ENCODE peak calls at places on chromosomes 4 and X, in eight cellular contexts. T is H9; I is activated CD8-positive, alpha-beta memory T cell treated with anti-CD3 and anti-CD28 coated beads, Interleukin-2, amount 50 U/mL, for 4 hours; Y is GOT3; D is neural crest cell; L is hypothalamus; N is heart right ventricle; B is GM04504. M is an unnamed sample.

GRCh38 chr4:104795264-104795934 is 300.7 kb upstream of the CXXC4 start:
- DNase-seq in Y (no peak), L (no peak), D (no peak), N (no peak), T (no peak), B (no peak), I (no peak), M (no peak)

GRCh38 chrX:77785400-77785745 is 643 bp downstream of the ATRX start:
- DNase-seq in L (peak), N (no peak), B (no peak), T (peak), I (no peak), Y (no peak), D (peak), M (no peak)

GRCh38 chr4:92791876-92792490 is 488.2 kb downstream of the GRID2 start:
- DNase-seq in I (no peak), B (no peak), L (no peak), D (no peak), T (no peak), N (no peak), Y (no peak), M (no peak)

GRCh38 chr4:86223472-86223871 is 136.4 kb downstream of the MAPK10 start:
- DNase-seq in Y (no peak), T (peak), I (no peak), B (no peak), D (no peak), N (no peak), L (no peak), M (no peak)

GRCh38 chr4:168587326-168588125 is 90.7 kb downstream of the PALLD start:
- DNase-seq in N (peak), B (no peak), I (no peak), L (no peak), T (no peak), D (no peak), Y (no peak), M (no peak)

GRCh38 chr4:161364681-161365080 is 799.1 kb downstream of the FSTL5 start:
- DNase-seq in B (no peak), I (no peak), L (no peak), D (no peak), N (no peak), T (no peak), Y (no peak), M (no peak)

GRCh38 chrX:85084770-85085393 is 81.2 kb downstream of the APOOL start:
- DNase-seq in Y (no peak), I (no peak), L (no peak), N (no peak), D (peak), B (peak), T (no peak), M (no peak)

GRCh38 chrX:153995504-153995903 is 22.9 kb downstream of the TMEM187 start:
- DNase-seq in B (no peak), N (no peak), T (no peak), Y (no peak), D (no peak), L (no peak), I (no peak), M (no peak)

GRCh38 chr4:48341776-48342558 is 638 bp downstream of the SLAIN2 start:
- DNase-seq in L (peak), B (no peak), I (peak), T (peak), D (peak), N (peak), Y (no peak), M (peak)

GRCh38 chrX:118495958-118496762 is 545 bp downstream of the DOCK11 start:
- DNase-seq in B (no peak), L (no peak), D (peak), Y (no peak), T (peak), I (peak), N (peak), M (no peak)

GRCh38 chr4:182339246-182339645 is 96.0 kb downstream of the TENM3 start:
- DNase-seq in N (no peak), I (no peak), L (no peak), D (no peak), B (no peak), Y (no peak), T (peak), M (no peak)

GRCh38 chr4:2936773-2937145 is 26.4 kb downstream of the NOP14 start:
- DNase-seq in D (no peak), T (no peak), I (peak), Y (peak), L (no peak), B (no peak), N (no peak), M (peak)

GRCh38 chr4:171130126-171130801 is 682.9 kb upstream of the GALNTL6 start:
- DNase-seq in N (no peak), I (no peak), D (no peak), B (no peak), L (no peak), T (no peak), Y (no peak), M (no peak)

GRCh38 chr4:23373269-23373668 is 516.6 kb downstream of the PPARGC1A start:
- DNase-seq in I (no peak), L (no peak), T (no peak), Y (no peak), N (no peak), D (no peak), B (no peak), M (no peak)

GRCh38 chr4:128558896-128559669 is 250.4 kb upstream of the JADE1 start:
- DNase-seq in B (peak), N (no peak), T (no peak), Y (no peak), D (no peak), I (no peak), L (no peak), M (no peak)

GRCh38 chrX:134836497-134836968 is 154.3 kb upstream of the SMIM10 start:
- DNase-seq in D (no peak), B (no peak), Y (no peak), N (no peak), I (no peak), T (no peak), L (no peak), M (no peak)

GRCh38 chr4:47705326-47705981 is 132.4 kb downstream of the CORIN start:
- DNase-seq in D (no peak), I (no peak), B (no peak), T (no peak), N (no peak), L (no peak), Y (no peak), M (no peak)

GRCh38 chrX:105972690-105973386 is 65.7 kb downstream of the SERPINA7 start:
- DNase-seq in N (no peak), L (no peak), D (no peak), I (no peak), T (no peak), B (no peak), Y (no peak), M (no peak)

GRCh38 chr4:16508968-16509367 is 282.7 kb upstream of the TAPT1 start:
- DNase-seq in Y (no peak), D (no peak), B (no peak), N (no peak), L (no peak), T (no peak), I (no peak), M (no peak)

GRCh38 chr4:146844761-146845160 is 100.9 kb downstream of the TTC29 start:
- DNase-seq in I (no peak), L (no peak), T (no peak), N (no peak), Y (no peak), D (no peak), B (no peak), M (no peak)

GRCh38 chrX:17930850-17931249 is 69.8 kb upstream of the RAI2 start:
- DNase-seq in I (no peak), N (no peak), Y (no peak), L (no peak), B (no peak), D (no peak), T (no peak), M (no peak)

GRCh38 chr4:119785963-119786362 is 157.4 kb upstream of the PDE5A start:
- DNase-seq in I (no peak), D (no peak), N (no peak), B (peak), L (no peak), T (no peak), Y (no peak), M (no peak)

GRCh38 chrX:64850371-64851082 is 125.7 kb downstream of the ZC4H2 start:
- DNase-seq in T (no peak), L (no peak), Y (no peak), D (no peak), B (no peak), I (no peak), N (no peak), M (no peak)

GRCh38 chrX:103361798-103362197 is 5.5 kb downstream of the TCEAL9 start:
- DNase-seq in L (no peak), B (no peak), D (no peak), T (no peak), N (no peak), Y (no peak), I (no peak), M (no peak)

GRCh38 chr4:158810487-158811215 is 41.8 kb downstream of the FNIP2 start:
- DNase-seq in T (no peak), N (no peak), B (peak), I (no peak), D (no peak), Y (no peak), L (no peak), M (peak)

GRCh38 chr4:91838181-91838861 is 465.4 kb upstream of the GRID2 start:
- DNase-seq in B (no peak), Y (no peak), L (no peak), T (no peak), I (no peak), D (no peak), N (no peak), M (no peak)

GRCh38 chrX:20063716-20064351 is 52.9 kb downstream of the MAP7D2 start:
- DNase-seq in I (no peak), B (no peak), D (no peak), T (no peak), N (no peak), L (no peak), Y (no peak), M (no peak)

GRCh38 chrX:144683247-144683646 is 564.1 kb upstream of the SPANXN1 start:
- DNase-seq in Y (no peak), D (no peak), T (no peak), N (no peak), L (no peak), B (no peak), I (no peak), M (no peak)

GRCh38 chr4:24440765-24441164 is 143.6 kb downstream of the DHX15 start:
- DNase-seq in B (no peak), T (no peak), D (no peak), L (no peak), N (no peak), Y (no peak), I (no peak), M (no peak)

GRCh38 chr4:126264839-126265238 is 950.1 kb downstream of the FAT4 start:
- DNase-seq in N (no peak), D (no peak), I (no peak), Y (no peak), T (no peak), L (no peak), B (no peak), M (no peak)

GRCh38 chr4:14375816-14376215 is 626.5 kb upstream of the CPEB2 start:
- DNase-seq in T (no peak), I (no peak), L (no peak), Y (no peak), N (no peak), B (no peak), D (no peak), M (no peak)

GRCh38 chr4:113614414-113614813 is 147.1 kb downstream of the CAMK2D start:
- DNase-seq in I (no peak), N (no peak), L (no peak), T (no peak), B (no peak), D (no peak), Y (no peak), M (no peak)

GRCh38 chrX:154799554-154800348 is 5.5 kb downstream of the MPP1 start:
- DNase-seq in T (no peak), B (no peak), N (no peak), Y (no peak), L (no peak), I (no peak), D (peak), M (no peak)

GRCh38 chrX:151323054-151323453 is 74.0 kb upstream of the VMA21 start:
- DNase-seq in L (no peak), D (no peak), I (no peak), Y (no peak), N (no peak), B (no peak), T (no peak), M (no peak)

M was measured in thoracic aorta.